ENCODE peak calls at places on chromosomes 1 and 21, in nine cellular contexts. A, E, N, Y, Q, M, T, Z and D are unnamed samples.

GRCh38 chr1:145995964-145996432 is 381 bp downstream of the TXNIP start:
- DNase-seq in Q (no peak), Y (no peak), T (no peak), E (no peak), Z (no peak), A (peak), N (no peak), M (no peak), D (peak)

GRCh38 chr1:199741586-199741985 is 285.9 kb upstream of the NR5A2 start:
- DNase-seq in M (no peak), N (no peak), A (no peak), E (no peak), Q (no peak), Y (no peak), T (no peak), Z (no peak), D (no peak)

GRCh38 chr1:200753650-200754198 is 15.0 kb downstream of the CAMSAP2 start:
- DNase-seq in Y (no peak), M (no peak), N (no peak), Z (no peak), T (no peak), Q (no peak), A (no peak), E (no peak), D (no peak)

GRCh38 chr1:154212083-154212482 is 6.0 kb upstream of the CFAP141 start:
- DNase-seq in M (no peak), T (no peak), Y (no peak), A (no peak), N (no peak), Z (peak), E (no peak), Q (no peak), D (no peak)

GRCh38 chr1:108533351-108534083 is 26.4 kb upstream of the EEIG2 start:
- DNase-seq in T (no peak), Z (no peak), A (no peak), Y (no peak), Q (no peak), M (no peak), N (no peak), E (no peak), D (no peak)

GRCh38 chr21:31479714-31480113 is 135.7 kb upstream of the TIAM1 start:
- DNase-seq in Y (no peak), Z (no peak), M (no peak), E (no peak), Q (no peak), N (no peak), A (no peak), T (no peak), D (no peak)

GRCh38 chr21:39007985-39008384 is 175.3 kb downstream of the PSMG1 start:
- DNase-seq in Z (no peak), E (no peak), Q (no peak), A (no peak), Y (no peak), N (no peak), M (no peak), T (no peak), D (no peak)

GRCh38 chr1:36665478-36666080 is 182.9 kb upstream of the CSF3R start:
- DNase-seq in A (no peak), M (no peak), T (no peak), E (no peak), N (no peak), Z (no peak), Y (no peak), Q (no peak), D (no peak)

GRCh38 chr1:173134029-173134428 is 73.1 kb downstream of the TNFSF4 start:
- DNase-seq in M (no peak), Z (no peak), T (no peak), N (no peak), Q (no peak), E (peak), Y (no peak), A (no peak), D (peak)

GRCh38 chr1:245512181-245512888 is 357.6 kb downstream of the KIF26B start:
- DNase-seq in T (no peak), M (no peak), Q (no peak), Z (no peak), Y (no peak), N (no peak), E (no peak), A (no peak), D (no peak)

GRCh38 chr1:23596382-23597358 is 37.4 kb upstream of the ID3 start:
- DNase-seq in T (no peak), A (no peak), Y (no peak), Z (no peak), M (no peak), E (no peak), Q (no peak), N (no peak), D (no peak)

GRCh38 chr1:51071291-51071690 is 30.7 kb upstream of the C1orf185 start:
- DNase-seq in Z (no peak), Y (no peak), A (no peak), T (no peak), N (no peak), E (no peak), M (no peak), Q (no peak), D (no peak)

GRCh38 chr1:36273024-36273423 is 33.1 kb upstream of the SH3D21 start:
- DNase-seq in T (no peak), N (no peak), M (no peak), Q (no peak), Y (no peak), E (no peak), Z (no peak), A (no peak), D (no peak)

GRCh38 chr1:214332950-214333798 is 52.2 kb downstream of the SMYD2 start:
- DNase-seq in T (no peak), Z (peak), A (peak), N (peak), M (no peak), Q (peak), Y (peak), E (peak), D (peak)
- TF ChIP-seq CTCF in T (peak), Z (peak), A (peak), N (peak), M (peak), Q (peak), Y (peak), E (peak), D (peak)

GRCh38 chr1:165933446-165934170 is 106.2 kb downstream of the UCK2 start:
- DNase-seq in Z (no peak), A (no peak), M (no peak), Y (no peak), E (no peak), T (no peak), N (no peak), Q (no peak), D (no peak)
- TF ChIP-seq CTCF in Z (no peak), A (no peak), M (no peak), Y (no peak), E (no peak), T (no peak), N (no peak), Q (no peak), D (no peak)

GRCh38 chr1:105914403-105914802 is 1142.1 kb upstream of the PRMT6 start:
- DNase-seq in Y (no peak), Z (no peak), M (peak), A (no peak), E (no peak), T (no peak), Q (no peak), N (no peak), D (no peak)

DNA sequence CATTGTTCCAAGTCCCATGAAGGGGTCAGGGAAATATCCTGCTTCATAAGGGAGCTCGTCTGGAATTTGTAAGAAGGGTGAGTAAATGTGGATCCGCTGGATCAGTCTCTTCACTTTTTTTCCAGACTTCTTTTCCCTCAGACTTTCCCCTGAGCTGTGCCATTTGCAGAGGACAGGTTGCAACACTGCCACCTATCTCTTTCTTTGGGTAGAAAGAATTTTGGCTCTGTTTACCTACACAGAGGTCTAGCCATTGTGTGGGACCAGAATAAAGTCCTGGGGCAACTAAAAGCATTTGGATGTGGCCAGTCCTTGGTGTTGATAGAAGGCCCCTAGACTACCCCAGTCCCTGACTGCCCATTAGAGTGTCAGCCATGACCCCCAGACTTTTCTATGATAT is 1146.7 kb upstream of the PRMT6 start:
- DNase-seq in Z (no peak), M (no peak), Y (no peak), N (no peak), T (no peak), A (no peak), Q (no peak), E (no peak), D (no peak)
- TF ChIP-seq CTCF in Z (no peak), M (no peak), Y (no peak), N (no peak), T (no peak), A (no peak), Q (no peak), E (no peak), D (no peak)

DNA sequence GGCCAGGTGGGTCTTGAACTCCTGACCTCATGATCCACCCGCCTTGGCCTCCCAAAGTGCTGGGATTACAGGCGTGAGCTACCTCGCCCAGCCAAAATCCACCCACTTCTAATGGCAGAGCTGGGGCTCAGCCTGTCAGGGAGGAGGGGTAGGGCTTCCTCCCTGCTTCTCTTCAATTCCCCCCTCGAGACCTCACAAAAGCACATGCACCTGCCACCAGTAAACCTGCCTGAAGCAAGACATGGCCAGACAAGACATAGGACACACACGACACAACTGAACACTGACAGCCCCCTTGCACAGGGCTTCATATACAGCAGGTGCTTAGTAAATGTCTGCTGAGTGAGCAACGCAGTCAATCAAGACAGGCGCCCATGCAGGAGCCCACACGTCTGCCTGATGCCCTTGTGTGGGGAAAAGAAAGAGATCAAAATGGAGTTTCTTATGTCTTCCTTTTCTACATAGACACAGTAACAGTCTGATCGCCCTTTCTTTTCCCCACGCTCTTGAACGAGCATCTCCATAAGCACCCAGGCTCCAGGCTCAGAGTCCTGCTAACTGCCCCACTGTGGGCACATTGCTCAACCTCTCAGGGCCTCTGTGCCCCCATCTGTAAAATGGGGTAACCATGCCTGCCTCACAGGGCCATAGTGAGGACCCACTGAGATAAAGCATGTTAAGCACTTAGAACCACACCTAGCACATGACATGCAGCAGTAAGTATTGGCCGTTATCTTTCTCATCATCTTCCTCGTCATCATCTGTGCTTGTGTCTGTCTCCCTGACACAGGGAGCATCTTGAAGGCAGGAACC is 8.8 kb downstream of the SDC3 start:
- DNase-seq in A (no peak), T (no peak), Z (peak), Q (no peak), N (no peak), Y (no peak), M (no peak), E (no peak), D (no peak)
- TF ChIP-seq CTCF in A (no peak), T (no peak), Z (no peak), Q (no peak), N (no peak), Y (no peak), M (no peak), E (no peak), D (no peak)

GRCh38 chr21:17900990-17901385 is 81.8 kb upstream of the C21orf91 start:
- DNase-seq in E (no peak), A (no peak), M (no peak), T (no peak), Z (no peak), Q (no peak), Y (no peak), N (no peak), D (no peak)

GRCh38 chr21:17903029-17903806 is 84.1 kb upstream of the C21orf91 start:
- DNase-seq in E (peak), T (no peak), Z (no peak), A (no peak), M (no peak), N (no peak), Y (no peak), Q (no peak), D (peak)

GRCh38 chr21:17901458-17902092 is 82.4 kb upstream of the C21orf91 start:
- DNase-seq in T (no peak), E (peak), N (no peak), Z (no peak), M (no peak), A (no peak), Q (no peak), Y (no peak), D (no peak)

GRCh38 chr21:17903929-17904639 is 84.9 kb upstream of the C21orf91 start:
- DNase-seq in N (no peak), E (no peak), Z (no peak), T (no peak), A (no peak), Q (no peak), M (no peak), Y (no peak), D (no peak)

GRCh38 chr21:17900281-17900989 is 81.3 kb upstream of the C21orf91 start:
- DNase-seq in E (no peak), A (no peak), Q (no peak), M (no peak), Z (peak), T (no peak), Y (no peak), N (no peak), D (no peak)
- TF ChIP-seq CTCF in E (no peak), A (no peak), Q (no peak), M (no peak), Z (no peak), T (no peak), Y (no peak), N (no peak), D (no peak)

GRCh38 chr1:6635910-6636760 is 11.5 kb downstream of the THAP3 start:
- DNase-seq in Y (no peak), A (no peak), N (no peak), T (no peak), Q (no peak), Z (no peak), E (peak), M (no peak), D (no peak)
- TF ChIP-seq CTCF in Y (no peak), A (no peak), N (no peak), T (no peak), Q (no peak), Z (no peak), E (no peak), M (no peak), D (no peak)

GRCh38 chr1:43367904-43368645 is at the start of gene ELOVL1:
- DNase-seq in M (peak), Q (peak), N (peak), A (peak), E (peak), T (peak), Y (peak), Z (peak), D (peak)
- TF ChIP-seq CTCF in M (peak), Q (no peak), N (peak), A (no peak), E (peak), T (no peak), Y (peak), Z (peak), D (peak)